ENCODE peak calls at places on chromosome 20, in seven cellular contexts. S is fibroblast of the aortic adventitia, Z is heart left ventricle, X is lower lobe of right lung, Y is tibial nerve, K is AG04450, D is A549. E is an unnamed sample.
A peak's percentile ranks its signal among the peaks of the same experiment; 100 is the strongest.

GRCh38 chr20:37356387-37356786 is 10.4 kb downstream of the SRC start:
- DNase-seq in S (no peak), K (no peak), Y (peak; percentile 40), Z (peak; percentile 52), X (peak; percentile 85), D (peak; percentile 42), E (peak; percentile 66)

GRCh38 chr20:16209826-16210365 is 363.4 kb downstream of the KIF16B start:
- DNase-seq in Z (no peak), Y (no peak), D (no peak), K (no peak), S (no peak), X (no peak), E (no peak)

GRCh38 chr20:23609486-23610109 is 3.9 kb upstream of the CST9 start:
- DNase-seq in D (no peak), Y (no peak), K (no peak), S (no peak), X (no peak), Z (no peak), E (no peak)

GRCh38 chr20:5168582-5169396 is 42.0 kb downstream of the CDS2 start:
- DNase-seq in D (no peak), X (no peak), Z (peak; percentile 69), K (no peak), Y (no peak), S (peak; percentile 19), E (peak; percentile 65)

GRCh38 chr20:32516985-32517873 is 67.9 kb downstream of the NOL4L start:
- DNase-seq in K (no peak), S (no peak), D (no peak), X (no peak), Y (no peak), Z (peak; percentile 64), E (no peak)

GRCh38 chr20:22542427-22542826 is 41.9 kb downstream of the FOXA2 start:
- DNase-seq in Y (no peak), X (no peak), D (no peak), Z (no peak), K (no peak), S (no peak), E (no peak)

GRCh38 chr20:60100780-60101179 is 142.6 kb downstream of the CDH26 start:
- DNase-seq in D (no peak), Z (no peak), K (no peak), Y (no peak), X (no peak), S (no peak), E (no peak)

GRCh38 chr20:15951711-15952110 is 621.5 kb downstream of the KIF16B start:
- DNase-seq in S (no peak), K (no peak), Z (no peak), D (no peak), X (no peak), Y (no peak), E (peak; percentile 5)

GRCh38 chr20:62464080-62464770 is 11.6 kb downstream of the GATA5 start:
- DNase-seq in X (no peak), S (no peak), K (no peak), D (no peak), Y (no peak), Z (no peak), E (no peak)

GRCh38 chr20:38550274-38550673 is 30.7 kb upstream of the ADIG start:
- DNase-seq in K (no peak), X (no peak), Z (no peak), S (no peak), Y (no peak), D (no peak), E (no peak)

GRCh38 chr20:61449057-61449456 is 197.0 kb downstream of the CDH4 start:
- DNase-seq in K (no peak), Z (no peak), S (no peak), X (no peak), D (no peak), Y (no peak), E (no peak)

GRCh38 chr20:51529027-51529749 is 13.3 kb downstream of the NFATC2 start:
- DNase-seq in X (no peak), S (peak; percentile 47), D (no peak), K (no peak), Z (no peak), Y (no peak), E (no peak)

GRCh38 chr20:25039697-25040437 is 18.1 kb downstream of the ACSS1 start:
- DNase-seq in Z (peak; percentile 88), D (no peak), X (peak; percentile 85), Y (peak; percentile 88), K (peak; percentile 51), S (peak; percentile 97), E (no peak)

GRCh38 chr20:43771791-43772190 is 45.0 kb upstream of the GTSF1L start:
- DNase-seq in Z (no peak), S (no peak), Y (no peak), X (no peak), K (no peak), D (no peak), E (no peak)

GRCh38 chr20:48877299-48877698 is 44.2 kb upstream of the ARFGEF2 start:
- DNase-seq in S (no peak), Z (no peak), D (no peak), X (no peak), K (no peak), Y (no peak), E (no peak)

GRCh38 chr20:2604506-2604835 is 48.0 kb upstream of the NOP56 start:
- DNase-seq in K (no peak), X (no peak), D (no peak), Y (no peak), S (no peak), Z (no peak), E (no peak)

GRCh38 chr20:2603816-2604505 is 48.5 kb upstream of the NOP56 start:
- DNase-seq in X (no peak), Y (no peak), S (no peak), Z (no peak), D (no peak), K (no peak), E (no peak)

GRCh38 chr20:2599265-2600060 is 53.0 kb upstream of the NOP56 start:
- DNase-seq in S (no peak), Y (no peak), K (no peak), X (no peak), Z (no peak), D (no peak), E (no peak)

GRCh38 chr20:2602746-2603145 is 49.7 kb upstream of the NOP56 start:
- DNase-seq in Z (no peak), X (no peak), D (peak; percentile 40), S (no peak), K (no peak), Y (no peak), E (no peak)

GRCh38 chr20:2602046-2602735 is 50.2 kb upstream of the NOP56 start:
- DNase-seq in K (no peak), S (no peak), X (no peak), Y (no peak), Z (no peak), D (no peak), E (peak; percentile 56)
- TF ChIP-seq CTCF in K (no peak), S (no peak), X (no peak), Y (no peak), Z (no peak), D (no peak), E (no peak)

GRCh38 chr20:14902432-14903089 is 565.1 kb upstream of the FLRT3 start:
- DNase-seq in K (no peak), Y (no peak), D (no peak), X (no peak), Z (no peak), S (no peak), E (no peak)
- H3K4me3 ChIP-seq in K (no peak overlapping the region), Y (no peak overlapping the region), D (no peak overlapping the region), X (no peak overlapping the region), Z (no peak overlapping the region), S (no peak overlapping the region), E (no peak overlapping the region)

GRCh38 chr20:46336735-46337134 is 28.4 kb upstream of the CDH22 start:
- DNase-seq in X (no peak), K (no peak), Z (no peak), D (no peak), Y (no peak), S (no peak), E (no peak)
- TF ChIP-seq CTCF in X (no peak), K (no peak), Z (no peak), D (no peak), Y (no peak), S (no peak), E (no peak)

DNA sequence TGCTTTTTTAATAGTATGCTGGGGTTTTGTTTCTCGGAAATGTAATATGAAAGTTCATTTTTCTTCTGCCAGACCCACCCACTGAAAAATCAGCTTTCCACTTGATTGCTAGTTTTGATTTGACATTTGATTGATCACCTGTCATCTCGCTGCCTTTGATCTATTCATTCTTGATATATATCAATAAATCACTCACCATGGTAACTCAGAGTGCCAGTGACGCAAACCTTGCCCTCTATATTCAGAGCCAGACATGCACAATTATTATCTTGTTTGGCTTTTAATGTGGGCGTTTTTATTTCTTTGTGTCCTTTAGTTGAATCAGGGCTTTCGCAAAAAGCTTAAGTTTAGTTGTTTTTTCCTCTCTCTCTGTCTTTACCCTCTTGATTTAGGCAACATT is 2.0 kb downstream of the TSHZ2 start:
- DNase-seq in S (no peak), Y (no peak), D (no peak), K (no peak), Z (no peak), X (no peak), E (no peak)
- H3K4me3 ChIP-seq in S (no peak overlapping the region), Y (no peak overlapping the region), D (no peak overlapping the region), K (no peak overlapping the region), Z (peak overlapping the region; percentile 68), X (peak overlapping the region; percentile 58), E (peak overlapping the region; percentile 73)

GRCh38 chr20:20174089-20174835 is 121.9 kb downstream of the CFAP61 start:
- DNase-seq in K (no peak), Y (no peak), Z (no peak), S (no peak), X (no peak), D (no peak), E (no peak)
- TF ChIP-seq CTCF in K (peak; percentile 21), Y (no peak), Z (no peak), S (no peak), X (no peak), D (no peak), E (no peak)

E was measured in epithelial cell of esophagus.